ENCODE peak calls at places on chromosomes 2 and 18, in five cellular contexts. One of them, this sample, is unnamed.

GRCh38 chr2:223959688-223960087 is 2.4 kb downstream of the MRPL44 start:
- DNase-seq in MM.1S: no peak
- DNase-seq in choroid plexus epithelial cell: peak; percentile 72
- DNase-seq in DND-41: no peak
- DNase-seq in AG08395: peak; percentile 43
- DNase-seq in this sample: peak; percentile 67

GRCh38 chr2:118224888-118225264 is 136.6 kb downstream of the INSIG2 start:
- DNase-seq in MM.1S: no peak
- DNase-seq in choroid plexus epithelial cell: no peak
- DNase-seq in DND-41: no peak
- DNase-seq in AG08395: no peak
- DNase-seq in this sample: no peak

GRCh38 chr2:8923173-8923572 is 80.3 kb downstream of the MBOAT2 start:
- DNase-seq in MM.1S: peak; percentile 76
- DNase-seq in choroid plexus epithelial cell: peak; percentile 32
- DNase-seq in DND-41: no peak
- DNase-seq in AG08395: no peak
- DNase-seq in this sample: no peak

GRCh38 chr18:36412778-36413177 is 115.3 kb downstream of the FHOD3 start:
- DNase-seq in MM.1S: peak; percentile 33
- DNase-seq in choroid plexus epithelial cell: peak; percentile 29
- DNase-seq in DND-41: no peak
- DNase-seq in AG08395: peak; percentile 24
- DNase-seq in this sample: no peak

GRCh38 chr18:48754993-48755473 is 195.7 kb downstream of the SMAD7 start:
- DNase-seq in MM.1S: no peak
- DNase-seq in choroid plexus epithelial cell: no peak
- DNase-seq in DND-41: no peak
- DNase-seq in AG08395: no peak
- DNase-seq in this sample: no peak

GRCh38 chr2:25740810-25741381 is 67.5 kb upstream of the DTNB start:
- DNase-seq in MM.1S: no peak
- DNase-seq in choroid plexus epithelial cell: peak; percentile 89
- DNase-seq in DND-41: no peak
- DNase-seq in AG08395: no peak
- DNase-seq in this sample: no peak

GRCh38 chr18:9449580-9449979 is 25.7 kb upstream of the RALBP1 start:
- DNase-seq in MM.1S: no peak
- DNase-seq in choroid plexus epithelial cell: peak; percentile 62
- DNase-seq in DND-41: no peak
- DNase-seq in AG08395: no peak
- DNase-seq in this sample: no peak

GRCh38 chr2:158665536-158666302 is 129.4 kb upstream of the DAPL1 start:
- DNase-seq in MM.1S: no peak
- DNase-seq in choroid plexus epithelial cell: peak; percentile 49
- DNase-seq in DND-41: no peak
- DNase-seq in AG08395: no peak
- DNase-seq in this sample: no peak

GRCh38 chr2:237714690-237715458 is 83.7 kb upstream of the RBM44 start:
- DNase-seq in MM.1S: no peak
- DNase-seq in choroid plexus epithelial cell: peak; percentile 64
- DNase-seq in DND-41: no peak
- DNase-seq in AG08395: no peak
- DNase-seq in this sample: no peak

GRCh38 chr2:138609446-138609845 is 107.9 kb downstream of the SPOPL start:
- DNase-seq in MM.1S: no peak
- DNase-seq in choroid plexus epithelial cell: no peak
- DNase-seq in DND-41: no peak
- DNase-seq in AG08395: no peak
- DNase-seq in this sample: no peak

GRCh38 chr18:54737986-54738385 is 90.3 kb upstream of the RAB27B start:
- DNase-seq in MM.1S: no peak
- DNase-seq in choroid plexus epithelial cell: peak; percentile 67
- DNase-seq in DND-41: no peak
- DNase-seq in AG08395: peak; percentile 12
- DNase-seq in this sample: no peak

GRCh38 chr2:69733338-69734039 is 8.4 kb upstream of the ANXA4 start:
- DNase-seq in MM.1S: no peak
- DNase-seq in choroid plexus epithelial cell: no peak
- DNase-seq in DND-41: no peak
- DNase-seq in AG08395: no peak
- DNase-seq in this sample: no peak

GRCh38 chr2:29462293-29462692 is 347.1 kb downstream of the CLIP4 start:
- DNase-seq in MM.1S: no peak
- DNase-seq in choroid plexus epithelial cell: peak; percentile 65
- DNase-seq in DND-41: no peak
- DNase-seq in AG08395: peak; percentile 28
- DNase-seq in this sample: no peak

GRCh38 chr2:163647300-163647699 is 88.5 kb downstream of the FIGN start:
- DNase-seq in MM.1S: no peak
- DNase-seq in choroid plexus epithelial cell: no peak
- DNase-seq in DND-41: no peak
- DNase-seq in AG08395: no peak
- DNase-seq in this sample: no peak

GRCh38 chr2:73970850-73971471 is 13.7 kb upstream of the TET3 start:
- DNase-seq in MM.1S: peak; percentile 89
- DNase-seq in choroid plexus epithelial cell: no peak
- DNase-seq in DND-41: peak; percentile 83
- DNase-seq in AG08395: peak; percentile 60
- DNase-seq in this sample: peak; percentile 82

GRCh38 chr2:46801731-46802664 is 113.6 kb downstream of the MCFD2 start:
- DNase-seq in MM.1S: no peak
- DNase-seq in choroid plexus epithelial cell: no peak
- DNase-seq in DND-41: no peak
- DNase-seq in AG08395: peak; percentile 77
- DNase-seq in this sample: no peak

GRCh38 chr18:60188943-60189342 is 183.6 kb downstream of the MC4R start:
- DNase-seq in MM.1S: no peak
- DNase-seq in choroid plexus epithelial cell: no peak
- DNase-seq in DND-41: no peak
- DNase-seq in AG08395: peak; percentile 4
- DNase-seq in this sample: no peak